ENCODE peak calls at places on chromosome 10, in six cellular contexts. C is HL-60; B is endothelial cell of umbilical vein; Y is endothelial cell; V is fibroblast of pulmonary artery; F is CD8-positive, alpha-beta T cell. U is an unnamed sample.

GRCh38 chr10:94308866-94309265 is 53.9 kb downstream of the NOC3L start:
- DNase-seq in V (peak; percentile 34), Y (no peak), B (peak; percentile 87), F (no peak), C (no peak), U (no peak)

GRCh38 chr10:110629680-110630191 is 14.4 kb upstream of the RBM20 start:
- DNase-seq in V (peak; percentile 13), F (no peak), B (no peak), C (no peak), Y (no peak), U (no peak)

GRCh38 chr10:128049226-128050010 is 76.8 kb downstream of the MKI67 start:
- DNase-seq in F (no peak), V (no peak), B (no peak), Y (no peak), C (peak; percentile 85), U (no peak)

GRCh38 chr10:17479015-17479615 is 24.7 kb upstream of the ST8SIA6 start:
- DNase-seq in C (no peak), F (no peak), V (no peak), B (no peak), Y (no peak), U (no peak)

GRCh38 chr10:118523775-118524174 is 71.7 kb downstream of the PRLHR start:
- DNase-seq in B (no peak), C (no peak), V (no peak), F (no peak), Y (no peak), U (no peak)

GRCh38 chr10:59362991-59363390 is 642 bp upstream of the FAM13C start:
- DNase-seq in Y (peak; percentile 50), C (no peak), B (peak; percentile 14), F (no peak), V (peak; percentile 57), U (peak; percentile 71)

GRCh38 chr10:91409069-91409868 is 875 bp upstream of the HECTD2 start:
- DNase-seq in C (peak; percentile 9), F (peak; percentile 23), Y (peak; percentile 72), B (peak; percentile 87), V (peak; percentile 92), U (peak; percentile 77)

GRCh38 chr10:126380352-126381076 is 7.8 kb downstream of the ADAM12 start:
- DNase-seq in V (no peak), C (no peak), F (no peak), B (no peak), Y (no peak), U (no peak)

GRCh38 chr10:71368639-71369038 is 28.1 kb upstream of the CDH23 start:
- DNase-seq in B (no peak), C (no peak), V (no peak), F (no peak), Y (no peak), U (no peak)

GRCh38 chr10:4443419-4443818 is 382.6 kb upstream of the AKR1E2 start:
- DNase-seq in Y (no peak), B (no peak), F (no peak), V (no peak), C (no peak), U (no peak)

GRCh38 chr10:52682766-52683165 is 89.8 kb downstream of the MBL2 start:
- DNase-seq in F (no peak), C (no peak), V (no peak), B (no peak), Y (no peak), U (no peak)

GRCh38 chr10:43336641-43337318 is 34.7 kb upstream of the FXYD4 start:
- DNase-seq in V (no peak), Y (no peak), C (no peak), B (no peak), F (no peak), U (no peak)

GRCh38 chr10:59064116-59064707 is 112.2 kb upstream of the PHYHIPL start:
- DNase-seq in F (no peak), Y (no peak), C (no peak), B (no peak), V (no peak), U (no peak)

GRCh38 chr10:23096814-23097549 is 1.6 kb downstream of the MSRB2 start:
- DNase-seq in B (peak; percentile 35), V (peak; percentile 96), Y (no peak), F (no peak), C (no peak), U (no peak)

GRCh38 chr10:72086466-72087391 is 1.6 kb downstream of the SPOCK2 start:
- DNase-seq in Y (no peak), F (peak; percentile 86), B (no peak), C (peak; percentile 41), V (no peak), U (no peak)

GRCh38 chr10:130711072-130711471 is 574.9 kb downstream of the GLRX3 start:
- DNase-seq in F (no peak), C (no peak), Y (no peak), B (no peak), V (no peak), U (no peak)

GRCh38 chr10:130709415-130709814 is 573.2 kb downstream of the GLRX3 start:
- DNase-seq in F (no peak), B (no peak), C (no peak), Y (no peak), V (no peak), U (no peak)

GRCh38 chr10:130708465-130708864 is 572.3 kb downstream of the GLRX3 start:
- DNase-seq in V (no peak), Y (no peak), C (no peak), F (no peak), B (no peak), U (no peak)

GRCh38 chr10:130713105-130713504 is 576.9 kb downstream of the GLRX3 start:
- DNase-seq in C (no peak), F (no peak), B (no peak), Y (no peak), V (no peak), U (no peak)

GRCh38 chr10:130707389-130707979 is 571.3 kb downstream of the GLRX3 start:
- DNase-seq in B (no peak), Y (no peak), C (no peak), F (no peak), V (no peak), U (no peak)
- TF ChIP-seq CTCF in B (no peak), Y (no peak), C (no peak), F (no peak), V (no peak), U (no peak)

GRCh38 chr10:29141761-29142160 is 147.1 kb upstream of the LYZL1 start:
- DNase-seq in V (peak; percentile 57), Y (no peak), F (no peak), C (no peak), B (peak; percentile 91), U (no peak)

GRCh38 chr10:29140151-29140550 is 148.7 kb upstream of the LYZL1 start:
- DNase-seq in C (no peak), F (no peak), B (peak; percentile 42), V (no peak), Y (no peak), U (no peak)

GRCh38 chr10:29144126-29144525 is 144.7 kb upstream of the LYZL1 start:
- DNase-seq in Y (no peak), B (no peak), C (no peak), V (no peak), F (no peak), U (no peak)

GRCh38 chr10:29140991-29141390 is 147.9 kb upstream of the LYZL1 start:
- DNase-seq in C (no peak), B (no peak), V (peak; percentile 81), Y (no peak), F (no peak), U (no peak)

DNA sequence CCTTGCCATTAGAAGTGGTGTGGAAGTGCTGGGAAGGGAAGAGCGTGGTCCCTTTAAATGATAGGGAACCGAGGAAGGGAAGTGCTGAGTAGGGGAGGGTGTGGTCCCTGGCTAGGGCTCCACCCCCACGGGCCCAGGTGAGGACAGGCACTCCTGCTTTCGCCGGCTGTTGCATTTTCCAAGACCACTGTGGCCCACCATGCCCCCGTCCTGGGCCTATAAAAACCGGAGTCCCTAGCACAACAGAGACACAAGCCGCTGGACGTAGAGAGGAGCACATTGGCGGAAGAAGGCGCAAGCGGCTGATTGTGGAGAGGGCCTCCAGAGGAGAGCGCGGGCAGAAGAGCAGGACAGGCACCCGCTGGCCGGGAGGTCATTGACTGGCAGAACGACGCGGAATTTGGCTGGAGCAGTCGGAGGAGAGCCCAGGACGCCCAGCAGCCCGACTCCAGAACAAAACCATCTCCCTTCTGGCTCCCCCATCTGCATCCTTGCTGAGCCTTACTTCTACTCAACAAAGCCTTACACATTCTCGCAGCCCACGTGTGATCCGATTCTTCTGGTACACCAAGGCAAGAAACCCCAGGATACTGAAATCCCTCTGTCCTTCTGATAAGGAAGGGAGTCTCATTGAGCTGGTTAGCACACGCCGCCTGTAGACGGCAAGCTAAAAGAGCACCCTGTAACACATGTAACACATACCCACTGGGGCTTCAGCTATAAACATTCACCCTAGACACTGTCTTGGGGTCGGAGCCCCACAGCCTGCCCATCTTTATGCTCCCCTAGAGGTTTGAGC is 146.2 kb upstream of the LYZL1 start:
- DNase-seq in Y (no peak), B (no peak), V (no peak), C (no peak), F (no peak), U (no peak)
- TF ChIP-seq CTCF in Y (no peak), B (no peak), V (no peak), C (no peak), F (no peak), U (peak; percentile 52)

DNA sequence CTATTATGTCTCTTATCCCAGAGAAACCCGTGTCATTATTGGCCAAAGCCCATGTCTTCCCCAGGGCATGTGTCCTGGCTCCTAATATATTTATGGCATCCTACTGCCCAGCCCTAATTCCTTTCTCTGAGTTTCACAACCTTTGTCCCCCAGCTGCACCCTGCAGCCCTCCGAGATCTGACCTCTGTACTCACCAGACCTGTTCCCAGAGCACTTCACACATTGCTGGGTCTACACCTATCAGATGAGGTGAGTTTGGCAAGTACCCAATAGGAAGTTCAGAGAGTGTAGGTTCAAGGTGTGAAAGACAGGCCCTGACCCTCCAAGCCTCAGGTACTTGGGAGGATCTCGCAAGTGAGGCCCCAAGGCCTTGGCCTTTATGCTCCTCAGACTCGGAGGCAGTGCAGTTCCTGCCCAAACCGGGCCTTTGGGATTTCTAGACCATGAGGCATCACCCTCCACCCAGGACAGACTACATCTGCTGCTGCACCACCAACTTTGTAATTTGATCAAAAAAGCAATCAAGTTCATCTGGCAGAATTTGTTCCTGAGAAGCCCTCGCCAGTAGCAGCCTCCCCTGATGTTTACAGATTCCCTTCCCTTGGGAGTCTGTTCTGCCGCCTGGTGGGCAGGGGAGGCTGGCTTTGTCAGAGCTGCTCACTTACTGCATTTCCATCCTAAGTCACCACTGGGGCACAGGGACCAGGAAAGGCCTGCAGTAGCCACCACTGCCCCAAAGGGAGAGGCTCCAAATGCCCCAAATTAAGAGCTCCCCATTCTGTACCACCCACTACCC is 2.2 kb downstream of the CAMK2G start:
- DNase-seq in B (no peak), V (no peak), Y (no peak), C (no peak), F (no peak), U (no peak)
- TF ChIP-seq CTCF in B (no peak), V (peak; percentile 22), Y (no peak), C (no peak), F (no peak), U (peak; percentile 21)

DNA sequence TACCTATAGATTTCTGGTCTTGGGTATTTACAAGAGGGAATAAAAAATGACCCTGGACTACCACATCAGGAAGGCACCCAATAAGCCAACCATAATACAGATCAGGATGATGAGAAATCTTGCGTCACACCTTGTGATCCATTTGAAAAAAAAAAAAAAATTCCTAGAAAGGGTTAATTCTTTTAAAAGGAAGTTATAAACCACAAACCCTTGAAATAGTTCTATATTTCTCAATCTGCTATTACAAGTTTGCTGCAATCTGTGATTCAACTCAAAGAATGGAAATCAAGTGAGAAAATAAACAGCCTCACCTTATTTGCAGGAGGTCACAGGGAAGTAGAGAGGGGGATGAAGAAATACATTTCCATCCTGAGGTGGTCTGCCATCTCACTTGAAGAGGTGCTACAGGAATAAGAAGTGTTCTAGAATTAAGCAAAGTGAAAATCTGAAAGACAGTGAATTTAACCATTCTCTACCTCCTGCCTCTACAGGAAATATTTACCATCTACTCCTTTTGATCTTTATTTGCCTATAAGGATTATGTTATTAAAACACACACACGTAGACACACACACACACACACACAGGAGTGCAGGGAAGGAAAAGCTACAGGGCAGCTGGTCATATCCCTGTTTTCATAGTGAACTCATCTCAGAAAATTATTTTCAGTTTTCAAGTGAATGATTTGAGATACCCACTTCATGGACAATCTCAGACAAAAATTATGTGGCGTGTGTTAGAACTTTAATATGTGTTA is 231.2 kb upstream of the CELF2 start:
- DNase-seq in V (peak; percentile 82), F (no peak), Y (no peak), C (no peak), B (peak; percentile 60), U (no peak)
- TF ChIP-seq CTCF in V (no peak), F (no peak), Y (no peak), C (no peak), B (no peak), U (no peak)